ENCODE peak calls at places on chromosomes 6 and 20, in five cellular contexts. S is GM12865; I is body of pancreas; D is AG04449; Z is activated CD8-positive, alpha-beta T cell treated with anti-CD3 and anti-CD28 coated beads for 36 hours. H is an unnamed sample.

GRCh38 chr6:169988769-169989550 is 237.5 kb downstream of the ERMARD start:
- DNase-seq in D (no peak), S (no peak), I (no peak), Z (no peak), H (no peak)

GRCh38 chr6:138157986-138158638 is 3.6 kb upstream of the ARFGEF3 start:
- DNase-seq in I (no peak), Z (no peak), D (no peak), S (no peak), H (no peak)

GRCh38 chr20:20465259-20465658 is 97.4 kb downstream of the INSM1 start:
- DNase-seq in D (no peak), I (no peak), Z (no peak), S (no peak), H (no peak)

GRCh38 chr6:12103158-12103557 is 91.0 kb downstream of the HIVEP1 start:
- DNase-seq in Z (no peak), D (no peak), S (no peak), I (no peak), H (no peak)

GRCh38 chr20:12695937-12696336 is 312.8 kb upstream of the SPTLC3 start:
- DNase-seq in I (no peak), Z (no peak), S (no peak), D (no peak), H (no peak)

GRCh38 chr20:60984666-60985065 is 267.4 kb upstream of the CDH4 start:
- DNase-seq in I (no peak), D (no peak), Z (no peak), S (no peak), H (no peak)

GRCh38 chr6:34945317-34945716 is 56.3 kb downstream of the ANKS1A start:
- DNase-seq in Z (no peak), I (no peak), S (no peak), D (no peak), H (no peak)

GRCh38 chr6:136582702-136583471 is 32.7 kb upstream of the MAP7 start:
- DNase-seq in D (peak), I (no peak), Z (no peak), S (no peak), H (no peak)

GRCh38 chr6:158028421-158028820 is 46.8 kb downstream of the SYNJ2 start:
- DNase-seq in S (no peak), D (no peak), I (peak), Z (no peak), H (no peak)

GRCh38 chr6:127999032-127999431 is 98.2 kb upstream of the THEMIS start:
- DNase-seq in S (no peak), I (no peak), D (no peak), Z (no peak), H (no peak)

GRCh38 chr6:142542704-142543233 is 241.0 kb downstream of the ADGRG6 start:
- DNase-seq in Z (no peak), D (no peak), S (no peak), I (peak), H (no peak)

GRCh38 chr6:27148404-27148795 is 99.1 kb upstream of the PRSS16 start:
- DNase-seq in D (no peak), I (no peak), Z (no peak), S (no peak), H (no peak)

GRCh38 chr20:22576273-22576672 is 8.1 kb downstream of the FOXA2 start:
- DNase-seq in D (no peak), I (peak), Z (no peak), S (no peak), H (no peak)

GRCh38 chr20:364905-365794 is 15.4 kb upstream of the TRIB3 start:
- DNase-seq in Z (peak), S (no peak), I (no peak), D (no peak), H (no peak)

GRCh38 chr6:154468760-154469159 is 41.7 kb downstream of the CNKSR3 start:
- DNase-seq in D (no peak), Z (no peak), I (no peak), S (no peak), H (no peak)

GRCh38 chr6:139240161-139241010 is 51.4 kb downstream of the TXLNB start:
- DNase-seq in S (no peak), D (peak), I (peak), Z (no peak), H (no peak)

GRCh38 chr6:125194980-125195379 is 41.4 kb downstream of the TPD52L1 start:
- DNase-seq in Z (no peak), D (no peak), I (no peak), S (no peak), H (no peak)

GRCh38 chr6:125193208-125193607 is 39.6 kb downstream of the TPD52L1 start:
- DNase-seq in D (no peak), I (no peak), Z (no peak), S (no peak), H (no peak)

GRCh38 chr6:125191916-125192609 is 38.5 kb downstream of the TPD52L1 start:
- DNase-seq in D (peak), I (peak), Z (peak), S (peak), H (peak)

GRCh38 chr6:125190667-125191066 is 37.1 kb downstream of the TPD52L1 start:
- DNase-seq in D (no peak), I (no peak), Z (no peak), S (no peak), H (no peak)

DNA sequence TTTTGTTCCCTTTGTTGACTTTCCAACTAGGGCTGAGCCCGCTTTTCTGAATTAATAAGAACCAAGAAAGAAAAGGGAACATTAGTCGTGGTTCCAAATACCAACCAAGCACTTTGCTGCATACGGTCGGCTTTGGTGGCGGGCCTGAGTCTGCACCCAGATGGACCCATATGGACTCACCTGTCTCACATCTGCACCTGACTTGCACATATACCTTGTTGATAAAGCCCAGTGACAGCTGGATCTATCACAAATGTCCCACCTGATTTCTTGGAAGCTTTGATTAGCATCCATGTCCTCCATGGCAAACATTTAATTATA is 39.0 kb downstream of the TPD52L1 start:
- DNase-seq in D (no peak), I (no peak), Z (no peak), S (no peak), H (no peak)
- TF ChIP-seq CTCF in D (no peak), I (no peak), Z (peak), S (no peak), H (no peak)

DNA sequence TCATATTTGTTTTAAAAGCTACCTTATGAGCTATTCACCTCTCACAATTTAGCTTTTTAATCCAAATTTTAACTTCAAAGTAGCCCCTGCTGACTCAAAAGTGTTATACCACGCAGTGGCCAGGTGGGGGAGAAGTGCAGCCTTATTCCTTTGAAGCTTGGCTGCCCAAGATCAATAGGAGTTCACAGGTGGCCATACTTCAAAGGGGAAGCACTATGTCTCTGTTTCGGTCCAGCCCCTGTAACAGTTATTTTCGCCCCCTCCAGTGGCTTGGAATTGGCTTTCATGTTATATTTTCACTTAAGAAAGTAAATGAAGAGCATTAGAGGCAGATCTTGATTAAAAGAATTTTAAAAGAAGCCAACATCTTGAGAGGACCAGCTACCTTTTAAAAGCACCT is 608.4 kb downstream of the EPHA7 start:
- DNase-seq in I (peak), Z (peak), S (peak), D (no peak), H (peak)
- TF ChIP-seq CTCF in I (peak), Z (peak), S (peak), D (no peak), H (peak)

GRCh38 chr6:163341224-163341623 is 73.3 kb upstream of the QKI start:
- DNase-seq in S (no peak), Z (no peak), I (no peak), D (no peak), H (no peak)
- TF ChIP-seq CTCF in S (no peak), Z (no peak), I (no peak), D (no peak), H (no peak)

DNA sequence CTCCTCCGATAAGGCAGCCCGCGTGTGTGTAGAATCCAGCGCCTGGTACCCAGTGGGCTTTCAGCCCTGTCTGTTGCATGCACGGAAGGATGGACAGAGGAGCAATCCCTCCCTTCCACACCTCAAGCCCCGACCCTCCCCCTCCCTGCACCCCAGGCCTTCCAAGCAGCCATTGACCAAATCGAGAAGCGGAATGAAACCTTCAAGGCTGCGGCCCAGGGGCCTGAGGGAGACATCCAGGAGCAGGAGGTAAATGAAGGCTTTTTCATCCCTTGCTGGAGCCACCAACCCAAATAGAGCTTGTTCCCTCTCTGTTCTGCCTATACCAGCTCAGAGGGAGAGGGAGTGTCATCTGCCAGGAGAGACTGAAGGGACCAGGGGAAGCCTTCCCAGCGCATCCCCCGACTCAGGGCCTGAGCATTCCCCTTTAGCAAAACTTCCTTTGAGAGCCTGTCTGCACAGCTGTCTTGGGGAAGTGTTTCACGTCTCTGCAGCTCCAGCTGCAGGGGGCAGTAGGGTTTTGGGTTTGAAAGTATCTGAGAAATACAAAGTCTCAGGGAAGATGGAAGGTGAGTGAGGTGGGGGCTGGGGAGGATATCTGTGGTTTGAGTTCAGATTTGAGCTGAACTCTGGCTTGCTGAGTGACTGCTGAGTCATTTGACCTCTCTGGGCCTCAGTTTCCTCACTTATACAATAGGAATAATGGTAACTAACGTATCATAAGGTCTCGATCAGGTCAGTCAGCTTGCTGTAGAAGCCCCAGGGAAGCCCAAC is 16.1 kb downstream of the FGD2 start:
- DNase-seq in D (no peak), S (peak), Z (peak), I (no peak), H (no peak)
- TF ChIP-seq CTCF in D (peak), S (peak), Z (peak), I (no peak), H (no peak)

GRCh38 chr6:3195695-3196497 is 31.6 kb downstream of the TUBB2B start:
- DNase-seq in Z (peak), S (no peak), I (no peak), D (no peak), H (no peak)
- TF ChIP-seq CTCF in Z (no peak), S (no peak), I (no peak), D (no peak), H (no peak)

GRCh38 chr6:111666812-111667211 is 61.1 kb upstream of the TRAF3IP2 start:
- DNase-seq in D (no peak), S (no peak), I (no peak), Z (no peak), H (no peak)

GRCh38 chr6:111664565-111665039 is 58.9 kb upstream of the TRAF3IP2 start:
- DNase-seq in D (no peak), S (no peak), I (no peak), Z (no peak), H (no peak)

GRCh38 chr6:111667921-111668320 is 62.2 kb upstream of the TRAF3IP2 start:
- DNase-seq in S (no peak), I (no peak), D (no peak), Z (no peak), H (no peak)

GRCh38 chr6:111669326-111669725 is 63.6 kb upstream of the TRAF3IP2 start:
- DNase-seq in I (no peak), Z (no peak), D (no peak), S (no peak), H (no peak)

DNA sequence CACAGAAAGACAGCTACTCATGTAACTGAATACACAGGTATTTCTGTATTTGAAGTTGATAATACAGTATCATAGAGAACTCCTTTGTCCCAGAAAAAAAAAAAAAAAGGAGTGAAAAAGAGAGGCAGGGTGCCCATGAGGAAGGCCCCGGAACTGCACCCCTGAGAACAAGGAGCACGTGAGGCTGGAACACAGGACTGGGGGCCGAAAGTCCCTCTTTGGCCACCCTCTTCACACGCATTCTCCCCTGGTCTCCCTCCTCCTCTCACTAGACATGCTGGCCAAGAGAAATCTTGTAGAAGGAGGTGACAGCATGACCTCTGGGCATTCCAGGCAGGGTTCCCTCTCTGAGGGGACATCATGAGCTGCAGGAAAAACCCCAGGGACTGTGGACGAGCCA is 62.7 kb upstream of the TRAF3IP2 start:
- DNase-seq in D (no peak), Z (no peak), I (no peak), S (no peak), H (no peak)
- TF ChIP-seq CTCF in D (no peak), Z (peak), I (no peak), S (peak), H (no peak)

H was measured in GM20000.